ENCODE peak calls at places on chromosome 15, in ten cellular contexts. One of them, this sample, is unnamed.

GRCh38 chr15:99054025-99054387 is 46.4 kb upstream of the PGPEP1L start:
- DNase-seq in substantia nigra: no peak
- DNase-seq in T-helper 1 cell: no peak
- DNase-seq in NCI-H1092: no peak
- DNase-seq in NCI-H774: no peak
- DNase-seq in activated CD4-positive, CD25-positive, alpha-beta regulatory T cell: no peak
- DNase-seq in Panc1: peak; percentile 76
- DNase-seq in NB4: no peak
- DNase-seq in activated CD4-positive, alpha-beta T cell treated with anti-CD3 and anti-CD28 coated beads for 24 hours: no peak
- DNase-seq in AG08396: no peak
- DNase-seq in this sample: no peak

GRCh38 chr15:66024998-66025397 is 155.7 kb downstream of the RAB11A start:
- DNase-seq in NCI-H774: no peak
- DNase-seq in substantia nigra: peak; percentile 19
- DNase-seq in AG08396: no peak
- DNase-seq in T-helper 1 cell: no peak
- DNase-seq in activated CD4-positive, CD25-positive, alpha-beta regulatory T cell: no peak
- DNase-seq in NB4: no peak
- DNase-seq in Panc1: no peak
- DNase-seq in NCI-H1092: peak; percentile 46
- DNase-seq in activated CD4-positive, alpha-beta T cell treated with anti-CD3 and anti-CD28 coated beads for 24 hours: no peak
- DNase-seq in this sample: no peak

GRCh38 chr15:57406040-57406772 is 29.9 kb downstream of the CGNL1 start:
- DNase-seq in substantia nigra: no peak
- DNase-seq in NB4: no peak
- DNase-seq in T-helper 1 cell: no peak
- DNase-seq in NCI-H774: no peak
- DNase-seq in activated CD4-positive, CD25-positive, alpha-beta regulatory T cell: no peak
- DNase-seq in activated CD4-positive, alpha-beta T cell treated with anti-CD3 and anti-CD28 coated beads for 24 hours: no peak
- DNase-seq in AG08396: no peak
- DNase-seq in Panc1: no peak
- DNase-seq in NCI-H1092: no peak
- DNase-seq in this sample: no peak

GRCh38 chr15:40471778-40472130 is 970 bp downstream of the CHST14 start:
- DNase-seq in substantia nigra: no peak
- DNase-seq in activated CD4-positive, alpha-beta T cell treated with anti-CD3 and anti-CD28 coated beads for 24 hours: no peak
- DNase-seq in activated CD4-positive, CD25-positive, alpha-beta regulatory T cell: no peak
- DNase-seq in NCI-H1092: no peak
- DNase-seq in AG08396: peak; percentile 58
- DNase-seq in Panc1: no peak
- DNase-seq in T-helper 1 cell: no peak
- DNase-seq in NB4: no peak
- DNase-seq in NCI-H774: no peak
- DNase-seq in this sample: no peak

GRCh38 chr15:91049378-91050127 is 27.2 kb upstream of the VPS33B start:
- DNase-seq in NCI-H774: peak; percentile 63
- DNase-seq in activated CD4-positive, CD25-positive, alpha-beta regulatory T cell: no peak
- DNase-seq in NCI-H1092: peak; percentile 20
- DNase-seq in substantia nigra: peak; percentile 20
- DNase-seq in T-helper 1 cell: no peak
- DNase-seq in AG08396: peak; percentile 66
- DNase-seq in activated CD4-positive, alpha-beta T cell treated with anti-CD3 and anti-CD28 coated beads for 24 hours: no peak
- DNase-seq in NB4: peak; percentile 81
- DNase-seq in Panc1: peak; percentile 68
- DNase-seq in this sample: no peak

GRCh38 chr15:57820119-57820518 is 113.6 kb downstream of the POLR2M start:
- DNase-seq in activated CD4-positive, alpha-beta T cell treated with anti-CD3 and anti-CD28 coated beads for 24 hours: no peak
- DNase-seq in NCI-H774: no peak
- DNase-seq in activated CD4-positive, CD25-positive, alpha-beta regulatory T cell: no peak
- DNase-seq in NCI-H1092: no peak
- DNase-seq in AG08396: no peak
- DNase-seq in NB4: no peak
- DNase-seq in T-helper 1 cell: no peak
- DNase-seq in substantia nigra: no peak
- DNase-seq in Panc1: no peak
- DNase-seq in this sample: no peak

GRCh38 chr15:48222627-48223026 is 16.5 kb downstream of the SLC12A1 start:
- DNase-seq in activated CD4-positive, CD25-positive, alpha-beta regulatory T cell: no peak
- DNase-seq in NB4: no peak
- DNase-seq in substantia nigra: no peak
- DNase-seq in activated CD4-positive, alpha-beta T cell treated with anti-CD3 and anti-CD28 coated beads for 24 hours: no peak
- DNase-seq in NCI-H1092: no peak
- DNase-seq in T-helper 1 cell: no peak
- DNase-seq in Panc1: no peak
- DNase-seq in AG08396: no peak
- DNase-seq in NCI-H774: no peak
- DNase-seq in this sample: no peak

GRCh38 chr15:66778716-66779115 is 76.7 kb downstream of the SMAD6 start:
- DNase-seq in NCI-H1092: no peak
- DNase-seq in AG08396: no peak
- DNase-seq in substantia nigra: no peak
- DNase-seq in NB4: no peak
- DNase-seq in Panc1: no peak
- DNase-seq in activated CD4-positive, alpha-beta T cell treated with anti-CD3 and anti-CD28 coated beads for 24 hours: no peak
- DNase-seq in NCI-H774: no peak
- DNase-seq in T-helper 1 cell: no peak
- DNase-seq in activated CD4-positive, CD25-positive, alpha-beta regulatory T cell: no peak
- DNase-seq in this sample: no peak

GRCh38 chr15:82135645-82136044 is 89.8 kb upstream of the MEX3B start:
- DNase-seq in NB4: no peak
- DNase-seq in substantia nigra: no peak
- DNase-seq in NCI-H1092: no peak
- DNase-seq in T-helper 1 cell: no peak
- DNase-seq in activated CD4-positive, CD25-positive, alpha-beta regulatory T cell: no peak
- DNase-seq in NCI-H774: no peak
- DNase-seq in activated CD4-positive, alpha-beta T cell treated with anti-CD3 and anti-CD28 coated beads for 24 hours: no peak
- DNase-seq in AG08396: no peak
- DNase-seq in Panc1: no peak
- DNase-seq in this sample: no peak

GRCh38 chr15:44038801-44039200 is 156.3 kb downstream of the FRMD5 start:
- DNase-seq in activated CD4-positive, alpha-beta T cell treated with anti-CD3 and anti-CD28 coated beads for 24 hours: no peak
- DNase-seq in AG08396: no peak
- DNase-seq in NB4: no peak
- DNase-seq in Panc1: no peak
- DNase-seq in NCI-H1092: no peak
- DNase-seq in T-helper 1 cell: no peak
- DNase-seq in activated CD4-positive, CD25-positive, alpha-beta regulatory T cell: no peak
- DNase-seq in substantia nigra: no peak
- DNase-seq in NCI-H774: no peak
- DNase-seq in this sample: no peak

GRCh38 chr15:38088971-38089370 is 154.5 kb downstream of the TMCO5A start:
- DNase-seq in substantia nigra: no peak
- DNase-seq in T-helper 1 cell: no peak
- DNase-seq in Panc1: no peak
- DNase-seq in NCI-H1092: no peak
- DNase-seq in AG08396: no peak
- DNase-seq in NCI-H774: no peak
- DNase-seq in activated CD4-positive, alpha-beta T cell treated with anti-CD3 and anti-CD28 coated beads for 24 hours: no peak
- DNase-seq in NB4: no peak
- DNase-seq in activated CD4-positive, CD25-positive, alpha-beta regulatory T cell: no peak
- DNase-seq in this sample: no peak

GRCh38 chr15:96851613-96852012 is 521.1 kb downstream of the NR2F2 start:
- DNase-seq in NCI-H1092: no peak
- DNase-seq in substantia nigra: no peak
- DNase-seq in AG08396: peak; percentile 25
- DNase-seq in activated CD4-positive, CD25-positive, alpha-beta regulatory T cell: no peak
- DNase-seq in activated CD4-positive, alpha-beta T cell treated with anti-CD3 and anti-CD28 coated beads for 24 hours: no peak
- DNase-seq in Panc1: no peak
- DNase-seq in T-helper 1 cell: no peak
- DNase-seq in NB4: no peak
- DNase-seq in NCI-H774: no peak
- DNase-seq in this sample: no peak